ENCODE peak calls at places on chromosomes 13 and 19, in four cellular contexts. V, I, S and O are unnamed samples.

GRCh38 chr19:10643968-10644290 is 10.2 kb upstream of the ILF3 start:
- ATAC-seq in V (no peak), I (peak; percentile 55), S (no peak), O (peak; percentile 2)

GRCh38 chr19:50794074-50794777 is 4.0 kb downstream of the ACP4 start:
- ATAC-seq in V (peak; percentile 34), I (peak; percentile 26), S (no peak), O (no peak)

GRCh38 chr13:43804461-43805070 is 17.8 kb upstream of the ENOX1 start:
- ATAC-seq in V (peak; percentile 39), I (peak; percentile 87), S (no peak), O (no peak)

GRCh38 chr13:27226991-27227390 is 24.4 kb upstream of the RPL21 start:
- ATAC-seq in V (no peak), I (no peak), S (no peak), O (no peak)

GRCh38 chr13:41398494-41399190 is 58.7 kb upstream of the RGCC start:
- ATAC-seq in V (peak; percentile 64), I (no peak), S (no peak), O (no peak)

GRCh38 chr19:53546766-53547541 is 9.0 kb downstream of the ZNF331 start:
- ATAC-seq in V (no peak), I (no peak), S (no peak), O (no peak)

GRCh38 chr19:3784607-3785463 is 1.3 kb downstream of the MATK start:
- ATAC-seq in V (no peak), I (no peak), S (no peak), O (no peak)

GRCh38 chr13:94711561-94712286 is 621 bp downstream of the SOX21 start:
- ATAC-seq in V (peak; percentile 30), I (no peak), S (no peak), O (peak; percentile 16)

GRCh38 chr19:10368101-10368803 is 12.1 kb downstream of the TYK2 start:
- ATAC-seq in V (peak; percentile 39), I (no peak), S (no peak), O (no peak)

GRCh38 chr19:18460313-18460712 is 22.4 kb upstream of the ISYNA1 start:
- ATAC-seq in V (no peak), I (peak; percentile 19), S (peak; percentile 4), O (peak; percentile 59)

GRCh38 chr19:23263870-23264590 is 13.8 kb upstream of the ZNF724 start:
- ATAC-seq in V (no peak), I (no peak), S (no peak), O (peak; percentile 78)

GRCh38 chr19:3397266-3398022 is 31.1 kb downstream of the NFIC start:
- ATAC-seq in V (no peak), I (peak; percentile 40), S (peak; percentile 60), O (peak; percentile 9)

GRCh38 chr13:114194853-114195252 is 15.8 kb downstream of the CFAP97D2 start:
- ATAC-seq in V (peak; percentile 36), I (no peak), S (no peak), O (no peak)

GRCh38 chr13:26401578-26402021 is 147.7 kb downstream of the CDK8 start:
- ATAC-seq in V (no peak), I (no peak), S (no peak), O (no peak)

GRCh38 chr19:372306-372890 is 27.8 kb upstream of the MIER2 start:
- ATAC-seq in V (no peak), I (peak; percentile 28), S (peak; percentile 87), O (peak; percentile 53)

GRCh38 chr13:112796190-112796915 is 106.5 kb downstream of the ATP11A start:
- ATAC-seq in V (no peak), I (no peak), S (no peak), O (no peak)

GRCh38 chr13:44092053-44092452 is 212.3 kb downstream of the LACC1 start:
- ATAC-seq in V (no peak), I (no peak), S (no peak), O (no peak)

GRCh38 chr13:26887594-26887993 is 127.0 kb upstream of the GPR12 start:
- ATAC-seq in V (no peak), I (no peak), S (no peak), O (no peak)

GRCh38 chr13:49421391-49421790 is 22.5 kb downstream of the CAB39L start:
- ATAC-seq in V (peak; percentile 82), I (no peak), S (no peak), O (no peak)

GRCh38 chr13:23743269-23743668 is 145.9 kb downstream of the MIPEP start:
- ATAC-seq in V (peak; percentile 60), I (no peak), S (no peak), O (no peak)

GRCh38 chr19:44905437-44906160 is at the start of gene APOE:
- ATAC-seq in V (no peak), I (peak; percentile 36), S (peak; percentile 21), O (no peak)

GRCh38 chr19:53597023-53597422 is 34.8 kb upstream of the DPRX start:
- ATAC-seq in V (no peak), I (no peak), S (no peak), O (no peak)